ENCODE peak calls at places on chromosomes 4 and X, in four cellular contexts. E, U, Z and J are unnamed samples.

GRCh38 chr4:174119051-174119450 is 164.4 kb downstream of the FBXO8 start:
- DNase-seq in E (peak; percentile 73), U (no peak), Z (peak; percentile 29), J (no peak)

GRCh38 chr4:4837316-4837715 is 22.1 kb upstream of the MSX1 start:
- DNase-seq in E (no peak), U (no peak), Z (no peak), J (no peak)

GRCh38 chr4:75723117-75723801 is 1.1 kb upstream of the USO1 start:
- DNase-seq in E (peak; percentile 64), U (no peak), Z (no peak), J (no peak)

GRCh38 chr4:20723019-20723418 is 22.8 kb downstream of the PACRGL start:
- DNase-seq in E (peak; percentile 31), U (no peak), Z (no peak), J (no peak)

GRCh38 chr4:27000820-27001219 is 140.2 kb downstream of the STIM2 start:
- DNase-seq in E (peak; percentile 29), U (no peak), Z (no peak), J (no peak)

GRCh38 chrX:137432609-137433008 is 133.3 kb upstream of the ZIC3 start:
- DNase-seq in E (no peak), U (peak; percentile 79), Z (no peak), J (no peak)

GRCh38 chrX:78123190-78123589 is 16.3 kb downstream of the TAF9B start:
- DNase-seq in E (peak; percentile 67), U (no peak), Z (no peak), J (no peak)

GRCh38 chr4:108702960-108703359 is 52.6 kb downstream of the OSTC start:
- DNase-seq in E (no peak), U (no peak), Z (no peak), J (no peak)

GRCh38 chr4:173121044-173121685 is 47.4 kb upstream of the GALNT7 start:
- DNase-seq in E (peak; percentile 2), U (peak; percentile 30), Z (peak; percentile 11), J (no peak)

GRCh38 chrX:41718481-41719245 is 5.3 kb upstream of the GPR82 start:
- DNase-seq in E (no peak), U (peak; percentile 97), Z (no peak), J (no peak)

GRCh38 chr4:71204056-71204455 is 134.8 kb upstream of the SLC4A4 start:
- DNase-seq in E (no peak), U (no peak), Z (no peak), J (no peak)

GRCh38 chrX:118864063-118864630 is 40.5 kb downstream of the ZCCHC12 start:
- DNase-seq in E (no peak), U (no peak), Z (no peak), J (no peak)

GRCh38 chr4:87490664-87491369 is 38.4 kb downstream of the SPARCL1 start:
- DNase-seq in E (no peak), U (no peak), Z (no peak), J (no peak)

GRCh38 chr4:21649691-21650090 is 298.9 kb downstream of the KCNIP4 start:
- DNase-seq in E (no peak), U (no peak), Z (no peak), J (no peak)

GRCh38 chr4:73599182-73599581 is 21.1 kb downstream of the RASSF6 start:
- DNase-seq in E (peak; percentile 57), U (peak; percentile 84), Z (peak; percentile 29), J (no peak)

GRCh38 chr4:4677825-4678522 is 136.1 kb upstream of the STX18 start:
- DNase-seq in E (peak; percentile 41), U (peak; percentile 78), Z (peak; percentile 67), J (no peak)

GRCh38 chr4:138688531-138689181 is 326.9 kb upstream of the NOCT start:
- DNase-seq in E (no peak), U (no peak), Z (no peak), J (no peak)

GRCh38 chr4:75513529-75514130 is 573 bp downstream of the RCHY1 start:
- DNase-seq in E (peak; percentile 20), U (no peak), Z (no peak), J (no peak)

GRCh38 chr4:101931619-101932018 is 141.1 kb downstream of the BANK1 start:
- DNase-seq in E (no peak), U (no peak), Z (no peak), J (no peak)

GRCh38 chr4:56728512-56728911 is 47.4 kb upstream of the HOPX start:
- DNase-seq in E (peak; percentile 51), U (no peak), Z (peak; percentile 51), J (no peak)

GRCh38 chrX:41353964-41354363 is 20.0 kb downstream of the DDX3X start:
- DNase-seq in E (no peak), U (no peak), Z (no peak), J (no peak)

GRCh38 chrX:34146906-34147305 is 14.8 kb upstream of the FAM47A start:
- DNase-seq in E (no peak), U (no peak), Z (no peak), J (no peak)

GRCh38 chr4:54548098-54548620 is 109.6 kb upstream of the KIT start:
- DNase-seq in E (no peak), U (no peak), Z (no peak), J (no peak)

GRCh38 chr4:148850257-148850995 is 408.2 kb upstream of the NR3C2 start:
- DNase-seq in E (no peak), U (no peak), Z (no peak), J (no peak)

GRCh38 chr4:120718979-120719566 is 203.5 kb downstream of the PRDM5 start:
- DNase-seq in E (peak; percentile 54), U (peak; percentile 64), Z (no peak), J (peak; percentile 4)

GRCh38 chr4:153748378-153748777 is 11.4 kb downstream of the RNF175 start:
- DNase-seq in E (peak; percentile 59), U (peak; percentile 36), Z (peak; percentile 31), J (no peak)

GRCh38 chrX:54359408-54359807 is 1.6 kb upstream of the WNK3 start:
- DNase-seq in E (no peak), U (no peak), Z (no peak), J (no peak)